ENCODE peak calls at places on chromosome 16, in seven cellular contexts. G, W, E, Q, S, D and H are unnamed samples.

GRCh38 chr16:30830072-30830417 is 43.0 kb upstream of the ZNF629 start:
- DNase-seq in W (no peak), S (no peak), E (no peak), Q (no peak), D (no peak), G (no peak), H (no peak)

GRCh38 chr16:23803591-23804123 is 32.1 kb upstream of the PRKCB start:
- DNase-seq in S (no peak), D (no peak), E (peak; percentile 60), G (no peak), Q (peak; percentile 38), W (peak; percentile 38), H (peak; percentile 93)

GRCh38 chr16:11565665-11566064 is 21.1 kb downstream of the LITAF start:
- DNase-seq in S (no peak), W (no peak), Q (no peak), E (no peak), G (no peak), D (no peak), H (no peak)

GRCh38 chr16:79415983-79416641 is 184.4 kb downstream of the MAF start:
- DNase-seq in S (no peak), Q (no peak), G (no peak), D (no peak), W (no peak), E (no peak), H (no peak)

GRCh38 chr16:68343137-68343536 is 32.3 kb downstream of the PRMT7 start:
- DNase-seq in G (no peak), D (no peak), S (no peak), Q (no peak), E (no peak), W (no peak), H (no peak)

GRCh38 chr16:67399749-67400704 is 6.7 kb upstream of the TPPP3 start:
- DNase-seq in E (no peak), Q (peak; percentile 80), W (no peak), D (no peak), S (no peak), G (no peak), H (no peak)

GRCh38 chr16:73071131-73071940 is 23.4 kb upstream of the ZFHX3 start:
- DNase-seq in E (peak; percentile 67), G (no peak), S (no peak), Q (no peak), W (peak; percentile 49), D (no peak), H (no peak)

GRCh38 chr16:15785386-15786059 is 71.3 kb downstream of the MYH11 start:
- DNase-seq in S (no peak), E (no peak), G (no peak), W (no peak), Q (no peak), D (no peak), H (no peak)

GRCh38 chr16:75273054-75273925 is 21.9 kb upstream of the BCAR1 start:
- DNase-seq in Q (no peak), W (no peak), E (no peak), G (no peak), D (no peak), S (no peak), H (no peak)

GRCh38 chr16:951660-952301 is 19.0 kb downstream of the LMF1 start:
- DNase-seq in E (no peak), D (no peak), W (no peak), G (no peak), Q (no peak), S (no peak), H (peak; percentile 94)